ENCODE peak calls at places on chromosome 4, in four cellular contexts. One of them, this sample, is unnamed. For H3K4me1, the result is how much of the 10 kb centered on the place peaks cover.

GRCh38 chr4:101989551-101989950 is 199.0 kb downstream of the BANK1 start:
- DNase-seq in aorta: no peak
- DNase-seq in right lobe of liver: no peak
- DNase-seq in effector memory CD4-positive, alpha-beta T cell: no peak
- DNase-seq in this sample: no peak

GRCh38 chr4:117560329-117560728 is 474.0 kb upstream of the NDST3 start:
- DNase-seq in effector memory CD4-positive, alpha-beta T cell: no peak
- DNase-seq in aorta: no peak
- DNase-seq in right lobe of liver: no peak
- DNase-seq in this sample: no peak

GRCh38 chr4:181796502-181796901 is 446.7 kb upstream of the TENM3 start:
- DNase-seq in effector memory CD4-positive, alpha-beta T cell: no peak
- DNase-seq in right lobe of liver: no peak
- DNase-seq in aorta: no peak
- DNase-seq in this sample: no peak

GRCh38 chr4:41538017-41538733 is at the start of gene LIMCH1:
- DNase-seq in effector memory CD4-positive, alpha-beta T cell: no peak
- DNase-seq in right lobe of liver: peak
- DNase-seq in aorta: peak
- DNase-seq in this sample: no peak

GRCh38 chr4:158760866-158761265 is 8.0 kb upstream of the FNIP2 start:
- DNase-seq in aorta: no peak
- DNase-seq in right lobe of liver: no peak
- DNase-seq in effector memory CD4-positive, alpha-beta T cell: no peak
- DNase-seq in this sample: no peak

GRCh38 chr4:171674781-171675180 is 138.4 kb upstream of the GALNTL6 start:
- DNase-seq in aorta: no peak
- DNase-seq in right lobe of liver: no peak
- DNase-seq in effector memory CD4-positive, alpha-beta T cell: no peak
- DNase-seq in this sample: no peak

GRCh38 chr4:169305651-169306050 is 34.9 kb upstream of the SH3RF1 start:
- DNase-seq in right lobe of liver: no peak
- DNase-seq in effector memory CD4-positive, alpha-beta T cell: no peak
- DNase-seq in aorta: no peak
- DNase-seq in this sample: no peak

GRCh38 chr4:6834867-6835266 is 52.3 kb downstream of the KIAA0232 start:
- DNase-seq in aorta: no peak
- DNase-seq in right lobe of liver: no peak
- DNase-seq in effector memory CD4-positive, alpha-beta T cell: no peak
- DNase-seq in this sample: no peak

GRCh38 chr4:8893624-8894423 is 22.2 kb upstream of the HMX1 start:
- DNase-seq in effector memory CD4-positive, alpha-beta T cell: no peak
- DNase-seq in aorta: no peak
- DNase-seq in right lobe of liver: no peak
- DNase-seq in this sample: no peak

GRCh38 chr4:36360755-36361154 is 79.3 kb downstream of the DTHD1 start:
- DNase-seq in effector memory CD4-positive, alpha-beta T cell: no peak
- DNase-seq in right lobe of liver: no peak
- DNase-seq in aorta: no peak
- DNase-seq in this sample: no peak

GRCh38 chr4:151260526-151260925 is 16.4 kb upstream of the PRSS48 start:
- DNase-seq in effector memory CD4-positive, alpha-beta T cell: no peak
- DNase-seq in aorta: no peak
- DNase-seq in right lobe of liver: no peak
- DNase-seq in this sample: no peak

GRCh38 chr4:40669504-40669903 is 39.8 kb upstream of the RBM47 start:
- DNase-seq in aorta: no peak
- DNase-seq in right lobe of liver: no peak
- DNase-seq in effector memory CD4-positive, alpha-beta T cell: no peak
- DNase-seq in this sample: no peak

GRCh38 chr4:95048296-95048695 is 290.5 kb downstream of the BMPR1B start:
- DNase-seq in right lobe of liver: no peak
- DNase-seq in effector memory CD4-positive, alpha-beta T cell: no peak
- DNase-seq in aorta: no peak
- DNase-seq in this sample: no peak

GRCh38 chr4:95038791-95039190 is 281.0 kb downstream of the BMPR1B start:
- DNase-seq in right lobe of liver: no peak
- DNase-seq in aorta: no peak
- DNase-seq in effector memory CD4-positive, alpha-beta T cell: no peak
- DNase-seq in this sample: no peak

GRCh38 chr4:95045429-95045828 is 287.7 kb downstream of the BMPR1B start:
- DNase-seq in aorta: no peak
- DNase-seq in right lobe of liver: no peak
- DNase-seq in effector memory CD4-positive, alpha-beta T cell: no peak
- DNase-seq in this sample: no peak

GRCh38 chr4:95049838-95050237 is 292.1 kb downstream of the BMPR1B start:
- DNase-seq in aorta: no peak
- DNase-seq in right lobe of liver: no peak
- DNase-seq in effector memory CD4-positive, alpha-beta T cell: no peak
- DNase-seq in this sample: no peak

GRCh38 chr4:95044204-95044848 is 286.6 kb downstream of the BMPR1B start:
- DNase-seq in effector memory CD4-positive, alpha-beta T cell: no peak
- DNase-seq in aorta: no peak
- DNase-seq in right lobe of liver: no peak
- DNase-seq in this sample: no peak
- H3K4me3 ChIP-seq in effector memory CD4-positive, alpha-beta T cell: no peak
- H3K4me3 ChIP-seq in aorta: no peak
- H3K4me3 ChIP-seq in right lobe of liver: no peak
- H3K4me3 ChIP-seq in this sample: no peak

DNA sequence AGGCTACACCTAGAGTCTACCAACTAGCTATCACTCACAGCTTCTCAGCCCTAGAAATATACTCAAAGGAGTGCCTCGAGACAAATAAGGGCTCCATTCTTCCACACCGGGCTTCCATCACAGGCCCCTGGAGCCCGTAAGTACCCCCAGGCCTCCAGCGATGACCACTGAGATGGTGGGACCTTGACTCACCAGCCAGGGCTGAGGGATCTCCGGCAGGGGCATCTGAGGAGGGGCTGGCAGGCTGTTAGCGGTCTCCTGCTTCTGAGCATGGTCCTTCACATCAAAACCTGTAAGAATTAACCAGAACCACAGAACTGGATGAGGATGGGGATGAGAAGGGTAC is 71.3 kb downstream of the AFAP1 start:
- DNase-seq in aorta: peak
- DNase-seq in right lobe of liver: no peak
- DNase-seq in effector memory CD4-positive, alpha-beta T cell: no peak
- DNase-seq in this sample: no peak
- H3K4me1 ChIP-seq in aorta: under half
- H3K4me1 ChIP-seq in right lobe of liver: under half
- H3K4me1 ChIP-seq in effector memory CD4-positive, alpha-beta T cell: under half
- H3K4me1 ChIP-seq in this sample: under half

GRCh38 chr4:99061048-99061447 is 27.5 kb downstream of the ADH5 start:
- DNase-seq in effector memory CD4-positive, alpha-beta T cell: no peak
- DNase-seq in aorta: no peak
- DNase-seq in right lobe of liver: no peak
- DNase-seq in this sample: no peak
- H3K27ac ChIP-seq in effector memory CD4-positive, alpha-beta T cell: no peak
- H3K27ac ChIP-seq in aorta: no peak
- H3K27ac ChIP-seq in right lobe of liver: no peak
- H3K27ac ChIP-seq in this sample: no peak

GRCh38 chr4:153127773-153128494 is 76.3 kb upstream of the TRIM2 start:
- DNase-seq in effector memory CD4-positive, alpha-beta T cell: peak
- DNase-seq in aorta: peak
- DNase-seq in right lobe of liver: peak
- DNase-seq in this sample: peak
- H3K4me3 ChIP-seq in effector memory CD4-positive, alpha-beta T cell: no peak
- H3K4me3 ChIP-seq in aorta: peak
- H3K4me3 ChIP-seq in right lobe of liver: no peak
- H3K4me3 ChIP-seq in this sample: no peak

GRCh38 chr4:86014599-86014998 is 345.3 kb downstream of the MAPK10 start:
- DNase-seq in effector memory CD4-positive, alpha-beta T cell: no peak
- DNase-seq in aorta: no peak
- DNase-seq in right lobe of liver: no peak
- DNase-seq in this sample: no peak
- H3K4me1 ChIP-seq in effector memory CD4-positive, alpha-beta T cell: under half
- H3K4me1 ChIP-seq in aorta: under half
- H3K4me1 ChIP-seq in right lobe of liver: under half
- H3K4me1 ChIP-seq in this sample: under half

GRCh38 chr4:71259911-71260331 is 78.9 kb upstream of the SLC4A4 start:
- DNase-seq in right lobe of liver: no peak
- DNase-seq in aorta: no peak
- DNase-seq in effector memory CD4-positive, alpha-beta T cell: no peak
- DNase-seq in this sample: no peak
- H3K27ac ChIP-seq in right lobe of liver: peak
- H3K27ac ChIP-seq in aorta: no peak
- H3K27ac ChIP-seq in effector memory CD4-positive, alpha-beta T cell: no peak
- H3K27ac ChIP-seq in this sample: no peak